ENCODE peak calls at places on chromosomes 4 and X, in four cellular contexts. I, B, V and Y are unnamed samples.

GRCh38 chr4:3321295-3321889 is 28.6 kb downstream of the RGS12 start:
- DNase-seq in V (no peak), I (no peak), B (no peak), Y (no peak)

GRCh38 chrX:119516157-119516702 is 48.0 kb downstream of the SLC25A5 start:
- DNase-seq in I (no peak), B (peak), V (peak), Y (peak)

GRCh38 chr4:14269824-14270223 is 642.3 kb upstream of the BOD1L1 start:
- DNase-seq in I (no peak), V (no peak), B (no peak), Y (no peak)

GRCh38 chr4:123977623-123978022 is 581.0 kb downstream of the SPRY1 start:
- DNase-seq in I (no peak), V (no peak), B (no peak), Y (no peak)

GRCh38 chr4:102506523-102506922 is 5.4 kb downstream of the NFKB1 start:
- DNase-seq in V (no peak), I (no peak), B (no peak), Y (no peak)

GRCh38 chr4:112284662-112285411 is 867 bp downstream of the TIFA start:
- DNase-seq in I (no peak), V (no peak), B (no peak), Y (no peak)

GRCh38 chr4:151291485-151291884 is 14.5 kb downstream of the PRSS48 start:
- DNase-seq in I (no peak), B (no peak), V (no peak), Y (no peak)

GRCh38 chr4:129929052-129929451 is 833.1 kb downstream of the C4orf33 start:
- DNase-seq in B (no peak), I (no peak), V (peak), Y (no peak)

GRCh38 chrX:34810364-34810763 is 132.2 kb upstream of the FAM47B start:
- DNase-seq in B (no peak), I (no peak), V (no peak), Y (no peak)

GRCh38 chr4:19580090-19580489 is 671.6 kb upstream of the SLIT2 start:
- DNase-seq in V (no peak), B (peak), I (no peak), Y (no peak)

GRCh38 chrX:107445146-107445545 is 4.3 kb upstream of the FRMPD3 start:
- DNase-seq in B (no peak), V (no peak), I (no peak), Y (no peak)

GRCh38 chr4:78566834-78567501 is 15.4 kb downstream of the ANXA3 start:
- DNase-seq in I (no peak), B (no peak), V (no peak), Y (no peak)

GRCh38 chrX:46208225-46208854 is 336.9 kb downstream of the ZNF674 start:
- DNase-seq in B (no peak), V (no peak), I (no peak), Y (peak)

GRCh38 chrX:18434896-18435295 is 9.5 kb downstream of the CDKL5 start:
- DNase-seq in V (no peak), I (no peak), B (no peak), Y (no peak)

GRCh38 chrX:38664285-38664684 is 102.9 kb downstream of the TSPAN7 start:
- DNase-seq in B (no peak), I (no peak), V (peak), Y (no peak)

GRCh38 chr4:146959692-146960091 is 14.0 kb upstream of the TTC29 start:
- DNase-seq in I (no peak), V (no peak), B (no peak), Y (no peak)

GRCh38 chr4:152572417-152573086 is 36.7 kb upstream of the FBXW7 start:
- DNase-seq in B (no peak), I (no peak), V (no peak), Y (no peak)

GRCh38 chr4:54139332-54139731 is 39.4 kb downstream of the GSX2 start:
- DNase-seq in B (no peak), V (no peak), I (no peak), Y (no peak)

GRCh38 chr4:6915041-6916005 is 5.7 kb downstream of the TBC1D14 start:
- DNase-seq in V (no peak), B (no peak), I (no peak), Y (no peak)

GRCh38 chrX:134452591-134452990 is 7.4 kb upstream of the HPRT1 start:
- DNase-seq in I (no peak), V (no peak), B (no peak), Y (no peak)

GRCh38 chr4:93478805-93479204 is 349.7 kb upstream of the ATOH1 start:
- DNase-seq in V (no peak), I (no peak), B (no peak), Y (no peak)

GRCh38 chr4:13656569-13656988 is 29.1 kb upstream of the BOD1L1 start:
- DNase-seq in B (peak), V (peak), I (peak), Y (peak)

GRCh38 chrX:106919932-106920452 is at the start of gene CLDN2:
- DNase-seq in B (no peak), V (peak), I (no peak), Y (no peak)

GRCh38 chr4:140037353-140038030 is 116.5 kb downstream of the MAML3 start:
- DNase-seq in I (no peak), B (peak), V (no peak), Y (no peak)

GRCh38 chrX:110136136-110136535 is 133.2 kb downstream of the TMEM164 start:
- DNase-seq in B (no peak), I (no peak), V (no peak), Y (no peak)

GRCh38 chr4:10866691-10867090 is 182.1 kb upstream of the CLNK start:
- DNase-seq in I (no peak), V (no peak), B (no peak), Y (no peak)

GRCh38 chr4:77072195-77072753 is 3.5 kb downstream of the CCNI start:
- DNase-seq in V (peak), I (peak), B (no peak), Y (no peak)

GRCh38 chr4:14919785-14920184 is 82.5 kb upstream of the CPEB2 start:
- DNase-seq in I (no peak), B (no peak), V (no peak), Y (no peak)

GRCh38 chr4:77076889-77077635 is 1.3 kb upstream of the CCNI start:
- DNase-seq in I (no peak), B (no peak), V (no peak), Y (no peak)

GRCh38 chr4:7499661-7500060 is 64.9 kb upstream of the PSAPL1 start:
- DNase-seq in V (no peak), I (no peak), B (no peak), Y (no peak)

GRCh38 chrX:49039598-49040375 is 3.4 kb downstream of the TFE3 start:
- DNase-seq in B (peak), V (peak), I (peak), Y (no peak)

GRCh38 chr4:77618383-77619241 is 13.0 kb downstream of the CXCL13 start:
- DNase-seq in V (peak), I (peak), B (peak), Y (peak)

GRCh38 chr4:18844726-18845125 is 823.2 kb upstream of the LCORL start:
- DNase-seq in V (no peak), B (no peak), I (no peak), Y (no peak)

GRCh38 chr4:41288254-41288653 is 31.5 kb downstream of the UCHL1 start:
- DNase-seq in B (no peak), V (no peak), I (no peak), Y (no peak)

GRCh38 chr4:10608501-10609219 is 75.9 kb downstream of the CLNK start:
- DNase-seq in V (no peak), I (no peak), B (no peak), Y (no peak)

GRCh38 chr4:22170353-22170752 is 221.8 kb upstream of the KCNIP4 start:
- DNase-seq in V (no peak), B (no peak), I (no peak), Y (no peak)

GRCh38 chr4:187063251-187063650 is 339.6 kb upstream of the FAT1 start:
- DNase-seq in I (no peak), V (no peak), B (no peak), Y (no peak)

GRCh38 chr4:88027611-88028608 is 20.5 kb downstream of the PKD2 start:
- DNase-seq in I (no peak), B (peak), V (no peak), Y (no peak)

GRCh38 chr4:41369680-41370079 is 113.0 kb downstream of the UCHL1 start:
- DNase-seq in I (no peak), V (no peak), B (no peak), Y (no peak)

GRCh38 chr4:168839758-168840385 is 170.2 kb downstream of the CBR4 start:
- DNase-seq in V (no peak), I (no peak), B (no peak), Y (no peak)
- H3K4me3 ChIP-seq in V (no peak), I (no peak), B (no peak), Y (no peak)

GRCh38 chrX:129984196-129984962 is 1.9 kb downstream of the BCORL1 start:
- DNase-seq in I (peak), V (no peak), B (no peak), Y (peak)
- H3K4me3 ChIP-seq in I (no peak), V (peak), B (peak), Y (peak)

GRCh38 chr4:63729519-63729918 is 679.7 kb downstream of the TECRL start:
- DNase-seq in V (no peak), B (no peak), I (no peak), Y (no peak)

DNA sequence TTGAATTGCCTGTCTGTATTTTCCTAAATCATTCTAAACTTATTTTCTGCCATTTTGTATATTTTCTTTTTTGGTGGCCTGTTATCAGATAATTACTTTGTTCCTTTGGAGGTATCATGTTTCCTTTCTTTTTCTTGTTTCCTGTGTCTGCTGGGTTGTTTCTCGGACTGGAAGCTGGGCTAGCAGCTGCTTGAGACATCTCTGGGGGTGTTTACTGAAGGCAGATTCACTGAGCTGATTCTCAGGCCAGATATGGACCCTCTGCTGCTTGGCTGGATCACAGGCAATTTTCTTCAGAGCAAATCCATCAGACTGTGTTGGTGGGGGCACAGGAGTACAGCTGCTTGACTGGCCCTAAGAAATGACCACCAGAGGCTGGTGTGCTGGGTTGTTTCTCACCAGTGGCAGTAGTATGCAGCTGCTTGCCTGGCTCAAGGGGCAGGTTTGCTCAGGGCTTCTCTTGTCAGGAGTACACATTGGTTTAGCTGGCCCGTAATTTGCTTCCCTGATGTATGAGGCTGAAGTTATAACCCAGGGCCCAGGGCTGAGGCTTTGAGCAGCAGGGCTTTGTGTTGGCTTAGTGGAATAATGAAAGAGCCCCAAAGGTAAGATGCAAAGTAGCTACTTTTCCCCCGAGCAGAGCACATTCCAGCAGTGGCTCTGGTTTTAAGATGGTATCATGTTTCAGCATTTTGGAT is 680.6 kb downstream of the TECRL start:
- DNase-seq in I (no peak), V (peak), B (no peak), Y (no peak)
- H3K4me3 ChIP-seq in I (no peak), V (no peak), B (no peak), Y (no peak)

GRCh38 chr4:148790246-148790645 is 348.0 kb upstream of the NR3C2 start:
- DNase-seq in V (no peak), B (no peak), I (no peak), Y (no peak)

GRCh38 chr4:148787285-148787684 is 345.1 kb upstream of the NR3C2 start:
- DNase-seq in I (no peak), B (no peak), V (no peak), Y (no peak)

GRCh38 chr4:148790691-148791090 is 348.5 kb upstream of the NR3C2 start:
- DNase-seq in B (no peak), I (no peak), V (peak), Y (no peak)

GRCh38 chr4:148786699-148787098 is 344.5 kb upstream of the NR3C2 start:
- DNase-seq in V (no peak), I (no peak), B (no peak), Y (no peak)

DNA sequence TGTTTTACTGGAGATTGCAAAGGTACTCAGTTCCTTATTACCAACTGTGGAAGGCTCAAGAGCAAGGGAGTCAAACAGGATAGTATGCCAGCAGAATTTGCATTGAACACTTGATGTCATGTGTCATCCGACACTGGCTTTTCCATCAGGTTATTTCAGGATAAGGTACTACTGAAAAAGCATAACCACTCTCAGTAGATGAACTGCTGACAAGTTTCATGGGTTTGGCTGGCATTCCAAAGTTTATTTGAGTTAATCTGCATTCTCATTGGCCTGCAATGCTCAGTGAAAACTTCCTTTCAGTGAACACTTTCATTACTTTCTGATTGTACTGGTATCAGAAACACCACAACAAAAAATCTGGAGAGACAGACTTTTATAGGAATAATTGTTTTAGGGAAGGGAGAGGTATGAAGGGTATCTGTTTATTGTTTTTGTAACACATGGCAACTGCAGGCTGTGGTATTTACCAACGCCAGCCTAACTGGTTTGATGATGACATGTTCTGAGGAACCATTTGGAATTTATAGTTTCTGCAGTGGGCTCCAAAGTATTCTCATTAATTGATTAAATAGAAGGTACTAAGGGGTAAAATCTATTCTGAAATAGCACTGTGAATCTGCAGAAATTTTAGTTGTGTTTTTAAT is 345.7 kb upstream of the NR3C2 start:
- DNase-seq in I (no peak), V (peak), B (no peak), Y (no peak)
- H3K4me3 ChIP-seq in I (no peak), V (no peak), B (no peak), Y (no peak)

DNA sequence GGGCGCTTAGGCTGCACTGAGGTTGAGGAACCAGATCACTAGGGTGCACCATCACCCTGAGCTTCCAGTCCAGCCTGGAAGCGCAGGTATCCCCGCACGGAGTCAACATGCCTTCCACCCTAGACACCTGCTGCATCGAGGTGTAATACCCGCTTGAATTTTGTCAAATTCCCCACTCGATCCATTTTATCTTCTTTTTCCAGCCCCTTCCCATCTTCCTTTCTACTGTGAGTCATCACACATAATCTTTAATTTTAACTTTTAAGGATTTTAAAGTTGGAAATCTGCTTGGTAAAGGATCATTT is 824 bp downstream of the PLK4 start:
- DNase-seq in V (no peak), I (no peak), B (no peak), Y (no peak)
- H3K4me3 ChIP-seq in V (peak), I (peak), B (peak), Y (peak)

DNA sequence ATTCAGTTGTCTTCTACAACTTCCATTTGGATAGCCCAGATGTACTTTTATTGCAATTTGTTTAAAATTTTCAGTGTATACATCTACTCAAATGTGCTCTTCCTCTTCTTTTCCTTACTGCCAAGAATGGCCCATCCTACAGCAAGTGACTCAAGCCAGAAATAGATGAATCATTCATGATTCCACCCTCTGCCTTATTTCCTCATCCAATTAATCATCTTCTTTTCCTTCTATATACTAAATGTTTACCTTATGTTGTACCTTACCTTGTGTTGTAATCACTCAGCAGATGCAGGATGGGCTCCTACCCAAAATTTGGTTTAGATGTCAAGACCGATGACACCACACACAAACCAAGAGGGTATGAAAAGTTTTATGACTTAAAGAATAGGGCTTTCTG is 437.8 kb downstream of the GRXCR1 start:
- DNase-seq in B (no peak), V (no peak), I (no peak), Y (no peak)
- H3K4me3 ChIP-seq in B (no peak), V (no peak), I (no peak), Y (no peak)

DNA sequence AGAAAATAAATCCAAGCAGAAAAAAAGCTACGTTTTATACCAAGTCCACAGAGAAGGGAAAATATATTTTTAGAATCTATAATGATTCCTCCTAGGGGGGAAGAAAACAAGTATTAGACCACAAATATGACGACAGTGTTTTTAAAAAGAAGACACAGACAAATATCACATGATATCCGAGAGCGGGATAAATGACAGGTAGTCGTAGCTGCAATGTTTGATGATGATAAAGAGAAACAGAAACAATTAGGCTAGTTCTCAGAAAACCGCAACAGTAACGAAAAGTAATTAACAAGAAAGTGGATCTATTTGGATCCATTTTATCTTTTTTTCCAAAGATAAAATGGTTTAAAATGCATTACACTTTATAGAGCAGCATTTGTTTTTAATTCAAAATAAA is 918 bp downstream of the HAUS3 start:
- DNase-seq in V (no peak), B (no peak), I (no peak), Y (no peak)
- H3K4me3 ChIP-seq in V (peak), B (peak), I (peak), Y (peak)

GRCh38 chrX:10506781-10507180 is 113.6 kb downstream of the MID1 start:
- DNase-seq in V (no peak), B (no peak), I (no peak), Y (no peak)

GRCh38 chrX:10508891-10509290 is 111.5 kb downstream of the MID1 start:
- DNase-seq in I (no peak), B (no peak), V (no peak), Y (no peak)

GRCh38 chrX:10507876-10508275 is 112.5 kb downstream of the MID1 start:
- DNase-seq in I (no peak), B (no peak), V (no peak), Y (no peak)

GRCh38 chrX:10507181-10507580 is 113.2 kb downstream of the MID1 start:
- DNase-seq in B (no peak), I (no peak), V (no peak), Y (no peak)

DNA sequence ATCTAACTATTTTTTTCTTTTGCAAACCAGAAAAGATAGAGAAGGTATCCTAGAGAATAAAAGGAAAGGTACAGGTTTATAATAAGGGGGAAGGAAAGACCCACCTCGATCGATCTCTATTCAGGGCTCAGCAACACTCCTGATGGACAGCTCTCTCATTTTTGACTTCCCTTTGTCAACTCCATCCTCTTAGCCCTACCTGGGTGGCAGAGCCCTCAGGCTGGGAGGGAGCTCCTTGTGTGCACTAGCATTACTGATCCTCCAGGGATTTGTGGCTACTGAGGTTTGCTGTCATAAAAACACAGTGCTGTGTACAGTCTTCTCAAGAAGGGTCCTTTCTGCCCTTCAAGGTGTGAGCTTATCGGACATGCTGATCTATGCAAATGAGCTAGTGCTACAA is 111.0 kb downstream of the MID1 start:
- DNase-seq in B (no peak), V (no peak), I (no peak), Y (no peak)
- H3K4me3 ChIP-seq in B (no peak), V (no peak), I (no peak), Y (no peak)

GRCh38 chrX:54042609-54043010 is 1.7 kb downstream of the PHF8 start:
- DNase-seq in I (peak), B (no peak), V (peak), Y (peak)
- H3K4me3 ChIP-seq in I (no peak), B (peak), V (peak), Y (peak)